ENCODE peak calls at places on chromosomes 1 and 21, in four cellular contexts. One of them, this sample, is unnamed.

GRCh38 chr1:43463461-43463860 is 9.7 kb upstream of the HYI start:
- DNase-seq in K562: no peak
- DNase-seq in SK-N-SH: no peak
- DNase-seq in GM12892: no peak
- DNase-seq in this sample: no peak

GRCh38 chr1:160836981-160837557 is 25.6 kb downstream of the CD244 start:
- DNase-seq in GM12892: no peak
- DNase-seq in SK-N-SH: no peak
- DNase-seq in K562: no peak
- DNase-seq in this sample: no peak

GRCh38 chr1:184627012-184627351 is 127.7 kb downstream of the EDEM3 start:
- DNase-seq in GM12892: no peak
- DNase-seq in SK-N-SH: no peak
- DNase-seq in K562: no peak
- DNase-seq in this sample: no peak

GRCh38 chr1:63116016-63116415 is 206.4 kb upstream of the FOXD3 start:
- DNase-seq in GM12892: no peak
- DNase-seq in K562: no peak
- DNase-seq in SK-N-SH: no peak
- DNase-seq in this sample: no peak

GRCh38 chr1:32363713-32364112 is 1.4 kb downstream of the TSSK3 start:
- DNase-seq in SK-N-SH: no peak
- DNase-seq in GM12892: no peak
- DNase-seq in K562: no peak
- DNase-seq in this sample: no peak

GRCh38 chr1:198556969-198557368 is 16.5 kb upstream of the ATP6V1G3 start:
- DNase-seq in GM12892: peak
- DNase-seq in SK-N-SH: no peak
- DNase-seq in K562: peak
- DNase-seq in this sample: no peak

GRCh38 chr1:10716840-10717239 is 79.6 kb downstream of the CASZ1 start:
- DNase-seq in K562: no peak
- DNase-seq in SK-N-SH: no peak
- DNase-seq in GM12892: no peak
- DNase-seq in this sample: no peak

GRCh38 chr21:28538987-28539622 is 453.6 kb downstream of the LTN1 start:
- DNase-seq in K562: no peak
- DNase-seq in GM12892: no peak
- DNase-seq in SK-N-SH: no peak
- DNase-seq in this sample: no peak

GRCh38 chr1:213423041-213423440 is 372.0 kb downstream of the RPS6KC1 start:
- DNase-seq in GM12892: no peak
- DNase-seq in K562: no peak
- DNase-seq in SK-N-SH: no peak
- DNase-seq in this sample: no peak

GRCh38 chr1:109207472-109208103 is 6.1 kb upstream of the SARS1 start:
- DNase-seq in K562: no peak
- DNase-seq in SK-N-SH: no peak
- DNase-seq in GM12892: no peak
- DNase-seq in this sample: no peak

GRCh38 chr1:59908084-59908483 is 18.5 kb downstream of the CYP2J2 start:
- DNase-seq in SK-N-SH: no peak
- DNase-seq in K562: no peak
- DNase-seq in GM12892: no peak
- DNase-seq in this sample: no peak

GRCh38 chr1:42966688-42967609 is 8.3 kb upstream of the SLC2A1 start:
- DNase-seq in K562: peak
- DNase-seq in SK-N-SH: no peak
- DNase-seq in GM12892: no peak
- DNase-seq in this sample: no peak

GRCh38 chr1:30642391-30643120 is 80.8 kb downstream of the MATN1 start:
- DNase-seq in K562: no peak
- DNase-seq in SK-N-SH: no peak
- DNase-seq in GM12892: no peak
- DNase-seq in this sample: no peak

GRCh38 chr1:201108614-201109013 is 3.6 kb downstream of the CACNA1S start:
- DNase-seq in GM12892: no peak
- DNase-seq in K562: no peak
- DNase-seq in SK-N-SH: no peak
- DNase-seq in this sample: no peak

GRCh38 chr1:67684526-67685066 is 405 bp upstream of the GADD45A start:
- DNase-seq in K562: no peak
- DNase-seq in GM12892: no peak
- DNase-seq in SK-N-SH: no peak
- DNase-seq in this sample: no peak

GRCh38 chr1:13513885-13514546 is at the start of gene LRRC38:
- DNase-seq in GM12892: no peak
- DNase-seq in K562: no peak
- DNase-seq in SK-N-SH: no peak
- DNase-seq in this sample: no peak

GRCh38 chr1:207152792-207153434 is 48.9 kb downstream of the C4BPA start:
- DNase-seq in GM12892: no peak
- DNase-seq in SK-N-SH: no peak
- DNase-seq in K562: no peak
- DNase-seq in this sample: no peak

GRCh38 chr21:14121719-14122118 is 89.0 kb downstream of the LIPI start:
- DNase-seq in GM12892: no peak
- DNase-seq in SK-N-SH: no peak
- DNase-seq in K562: no peak
- DNase-seq in this sample: no peak

GRCh38 chr1:206797534-206798383 is 25.5 kb upstream of the IL10 start:
- DNase-seq in GM12892: no peak
- DNase-seq in SK-N-SH: peak
- DNase-seq in K562: peak
- DNase-seq in this sample: no peak

GRCh38 chr1:188244681-188245080 is 1415.9 kb downstream of the PLA2G4A start:
- DNase-seq in GM12892: no peak
- DNase-seq in K562: no peak
- DNase-seq in SK-N-SH: no peak
- DNase-seq in this sample: no peak

GRCh38 chr1:150010388-150011115 is at the start of gene OTUD7B:
- DNase-seq in SK-N-SH: peak
- DNase-seq in K562: peak
- DNase-seq in GM12892: peak
- DNase-seq in this sample: peak

GRCh38 chr1:12610305-12610935 is 7.6 kb downstream of the DHRS3 start:
- DNase-seq in K562: no peak
- DNase-seq in GM12892: no peak
- DNase-seq in SK-N-SH: no peak
- DNase-seq in this sample: no peak

GRCh38 chr1:62989497-62989896 is 205.6 kb downstream of the ATG4C start:
- DNase-seq in GM12892: no peak
- DNase-seq in SK-N-SH: no peak
- DNase-seq in K562: no peak
- DNase-seq in this sample: no peak

GRCh38 chr1:1088801-1089680 is 14.9 kb upstream of the RNF223 start:
- DNase-seq in GM12892: no peak
- DNase-seq in K562: no peak
- DNase-seq in SK-N-SH: peak
- DNase-seq in this sample: no peak

GRCh38 chr1:50335036-50335435 is 88.2 kb downstream of the DMRTA2 start:
- DNase-seq in SK-N-SH: peak
- DNase-seq in GM12892: no peak
- DNase-seq in K562: no peak
- DNase-seq in this sample: no peak

GRCh38 chr1:157438236-157439012 is 113.9 kb downstream of the FCRL5 start:
- DNase-seq in SK-N-SH: no peak
- DNase-seq in K562: no peak
- DNase-seq in GM12892: no peak
- DNase-seq in this sample: no peak

GRCh38 chr1:2356911-2357845 is 34.2 kb downstream of the MORN1 start:
- DNase-seq in SK-N-SH: no peak
- DNase-seq in K562: no peak
- DNase-seq in GM12892: no peak
- DNase-seq in this sample: no peak

GRCh38 chr1:56473582-56474270 is 105.6 kb downstream of the PLPP3 start:
- DNase-seq in GM12892: no peak
- DNase-seq in K562: no peak
- DNase-seq in SK-N-SH: no peak
- DNase-seq in this sample: no peak

GRCh38 chr1:83131692-83131955 is 867.3 kb downstream of the TTLL7 start:
- DNase-seq in SK-N-SH: no peak
- DNase-seq in GM12892: no peak
- DNase-seq in K562: no peak
- DNase-seq in this sample: no peak
- TF ChIP-seq TAF1 in SK-N-SH: no peak
- TF ChIP-seq TAF1 in GM12892: no peak
- TF ChIP-seq TAF1 in K562: no peak
- TF ChIP-seq TAF1 in this sample: no peak

GRCh38 chr1:111737216-111738132 is 1.7 kb downstream of the INKA2 start:
- DNase-seq in SK-N-SH: no peak
- DNase-seq in GM12892: no peak
- DNase-seq in K562: no peak
- DNase-seq in this sample: no peak
- TF ChIP-seq TAF1 in SK-N-SH: no peak
- TF ChIP-seq TAF1 in GM12892: no peak
- TF ChIP-seq TAF1 in K562: no peak
- TF ChIP-seq TAF1 in this sample: no peak

GRCh38 chr1:191432817-191433216 is 725.4 kb upstream of the RGS18 start:
- DNase-seq in SK-N-SH: no peak
- DNase-seq in K562: no peak
- DNase-seq in GM12892: no peak
- DNase-seq in this sample: no peak
- TF ChIP-seq TAF1 in SK-N-SH: no peak
- TF ChIP-seq TAF1 in K562: no peak
- TF ChIP-seq TAF1 in GM12892: no peak
- TF ChIP-seq TAF1 in this sample: no peak

GRCh38 chr1:226223786-226224244 is 351 bp downstream of the MIXL1 start:
- DNase-seq in GM12892: peak
- DNase-seq in SK-N-SH: peak
- DNase-seq in K562: no peak
- DNase-seq in this sample: peak
- TF ChIP-seq TAF1 in GM12892: no peak
- TF ChIP-seq TAF1 in SK-N-SH: no peak
- TF ChIP-seq TAF1 in K562: no peak
- TF ChIP-seq TAF1 in this sample: no peak

DNA sequence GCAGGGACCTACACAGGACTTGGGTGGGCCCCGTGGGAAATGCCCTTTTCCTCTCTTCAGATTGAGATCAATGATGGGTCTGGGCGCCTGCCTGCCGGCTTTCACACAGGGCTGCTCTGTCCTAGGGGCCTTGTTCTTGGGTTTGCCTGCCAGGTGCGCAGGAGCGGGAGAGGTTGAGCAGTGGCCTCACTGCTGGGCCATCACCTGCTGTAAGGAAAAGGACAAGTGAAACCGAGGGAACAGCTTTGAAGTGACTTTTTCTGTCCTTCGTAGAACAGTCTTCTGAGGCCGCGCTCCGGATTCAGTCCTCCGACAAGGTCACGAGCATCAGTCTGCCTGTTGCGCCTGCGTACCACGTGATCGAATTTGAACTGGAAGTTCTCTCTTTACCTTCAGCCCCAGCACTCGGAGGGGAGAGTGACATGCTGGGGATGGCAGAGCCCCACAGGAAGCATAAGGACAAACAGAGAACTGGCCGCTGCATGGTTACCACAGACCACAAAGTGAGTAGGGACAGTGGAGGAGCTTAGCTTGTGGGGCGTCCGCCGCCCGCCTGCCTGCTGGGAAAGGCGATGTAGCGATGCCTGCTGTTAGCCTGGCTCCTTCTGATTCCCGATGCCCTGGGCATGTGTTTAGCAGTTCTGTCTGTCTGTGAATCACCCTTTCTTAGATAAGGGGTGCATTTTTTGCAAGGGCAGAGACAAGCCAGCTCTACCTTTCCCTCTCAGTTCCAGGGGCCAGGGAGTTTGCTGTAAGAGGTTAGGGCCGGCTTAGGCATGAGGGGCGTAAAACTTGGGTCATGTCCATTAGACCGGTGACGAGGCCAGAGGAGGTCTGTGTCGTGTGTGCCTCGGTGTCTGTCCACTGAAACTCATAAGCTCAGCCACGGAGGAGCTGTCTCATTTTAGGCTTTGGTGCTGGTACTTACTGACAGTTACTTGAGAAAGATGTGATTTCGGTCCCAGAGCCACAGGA is 19.5 kb upstream of the PWP2 start:
- DNase-seq in SK-N-SH: no peak
- DNase-seq in GM12892: no peak
- DNase-seq in K562: no peak
- DNase-seq in this sample: no peak
- TF ChIP-seq TAF1 in SK-N-SH: no peak
- TF ChIP-seq TAF1 in GM12892: no peak
- TF ChIP-seq TAF1 in K562: no peak
- TF ChIP-seq TAF1 in this sample: no peak

GRCh38 chr21:35274923-35275322 is 225.8 kb upstream of the RUNX1 start:
- DNase-seq in GM12892: no peak
- DNase-seq in SK-N-SH: no peak
- DNase-seq in K562: no peak
- DNase-seq in this sample: no peak

GRCh38 chr21:35274090-35274489 is 225.0 kb upstream of the RUNX1 start:
- DNase-seq in GM12892: no peak
- DNase-seq in K562: no peak
- DNase-seq in SK-N-SH: no peak
- DNase-seq in this sample: no peak

GRCh38 chr21:35280221-35280620 is 231.1 kb upstream of the RUNX1 start:
- DNase-seq in GM12892: no peak
- DNase-seq in SK-N-SH: no peak
- DNase-seq in K562: no peak
- DNase-seq in this sample: no peak

GRCh38 chr21:35273331-35273730 is 224.2 kb upstream of the RUNX1 start:
- DNase-seq in GM12892: no peak
- DNase-seq in SK-N-SH: no peak
- DNase-seq in K562: no peak
- DNase-seq in this sample: no peak

GRCh38 chr21:35275776-35276175 is 226.7 kb upstream of the RUNX1 start:
- DNase-seq in SK-N-SH: no peak
- DNase-seq in K562: no peak
- DNase-seq in GM12892: no peak
- DNase-seq in this sample: no peak
- TF ChIP-seq TAF1 in SK-N-SH: no peak
- TF ChIP-seq TAF1 in K562: no peak
- TF ChIP-seq TAF1 in GM12892: no peak
- TF ChIP-seq TAF1 in this sample: no peak

GRCh38 chr1:84540759-84541158 is 33.5 kb downstream of the CTBS start:
- DNase-seq in SK-N-SH: no peak
- DNase-seq in K562: no peak
- DNase-seq in GM12892: no peak
- DNase-seq in this sample: no peak
- TF ChIP-seq TAF1 in SK-N-SH: no peak
- TF ChIP-seq TAF1 in K562: no peak
- TF ChIP-seq TAF1 in GM12892: no peak
- TF ChIP-seq TAF1 in this sample: no peak